ENCODE peak calls at places on chromosomes 5 and 9, in six cellular contexts. O is H1, U is GM12878, M is SK-N-SH, G is HepG2, Y is K562. N is an unnamed sample.

GRCh38 chr5:151451626-151452520 is 4.5 kb downstream of the SLC36A1 start:
- DNase-seq in O (no peak), U (peak; percentile 23), M (no peak), G (peak; percentile 83), Y (peak; percentile 25), N (no peak)

GRCh38 chr9:3662671-3663070 is 136.9 kb upstream of the RFX3 start:
- DNase-seq in O (no peak), U (no peak), M (no peak), G (no peak), Y (no peak), N (no peak)

GRCh38 chr5:132102101-132102701 is 28.6 kb downstream of the CSF2 start:
- DNase-seq in O (no peak), U (no peak), M (no peak), G (no peak), Y (no peak), N (no peak)

GRCh38 chr9:123586140-123586735 is 230.2 kb downstream of the CRB2 start:
- DNase-seq in O (no peak), U (no peak), M (no peak), G (no peak), Y (no peak), N (no peak)

GRCh38 chr9:93116049-93116961 is 17.7 kb downstream of the NINJ1 start:
- DNase-seq in O (no peak), U (no peak), M (no peak), G (peak; percentile 84), Y (no peak), N (peak; percentile 83)

GRCh38 chr9:123669355-123669754 is 260.6 kb downstream of the DENND1A start:
- DNase-seq in O (no peak), U (no peak), M (no peak), G (no peak), Y (no peak), N (no peak)

GRCh38 chr5:169906745-169907649 is 73.3 kb downstream of the INSYN2B start:
- DNase-seq in O (no peak), U (no peak), M (no peak), G (no peak), Y (no peak), N (no peak)

GRCh38 chr9:20601292-20601691 is 21.0 kb downstream of the MLLT3 start:
- DNase-seq in O (no peak), U (no peak), M (no peak), G (no peak), Y (no peak), N (no peak)

GRCh38 chr9:137000177-137000930 is 4.0 kb upstream of the CLIC3 start:
- DNase-seq in O (no peak), U (peak; percentile 82), M (no peak), G (no peak), Y (no peak), N (peak; percentile 83)

GRCh38 chr5:36575367-36575781 is 31.0 kb upstream of the SLC1A3 start:
- DNase-seq in O (no peak), U (no peak), M (no peak), G (no peak), Y (no peak), N (no peak)

GRCh38 chr5:68409259-68409658 is 193.7 kb downstream of the PIK3R1 start:
- DNase-seq in O (no peak), U (no peak), M (no peak), G (no peak), Y (no peak), N (no peak)

GRCh38 chr5:136425914-136426313 is 60.6 kb upstream of the TRPC7 start:
- DNase-seq in O (no peak), U (no peak), M (no peak), G (no peak), Y (no peak), N (no peak)

GRCh38 chr9:113548221-113549041 is 84.9 kb downstream of the RGS3 start:
- DNase-seq in O (no peak), U (no peak), M (no peak), G (peak; percentile 93), Y (no peak), N (no peak)

GRCh38 chr5:142295084-142295758 is 29.6 kb downstream of the SPRY4 start:
- DNase-seq in O (peak; percentile 69), U (no peak), M (no peak), G (no peak), Y (no peak), N (no peak)

GRCh38 chr5:50874985-50875330 is 208.5 kb downstream of the PARP8 start:
- DNase-seq in O (no peak), U (no peak), M (no peak), G (no peak), Y (no peak), N (no peak)

GRCh38 chr5:64784451-64785025 is 15.8 kb downstream of the CWC27 start:
- DNase-seq in O (peak; percentile 72), U (peak; percentile 26), M (peak; percentile 22), G (peak; percentile 71), Y (peak; percentile 34), N (peak; percentile 51)

GRCh38 chr5:139708877-139709586 is 60.9 kb downstream of the CXXC5 start:
- DNase-seq in O (no peak), U (no peak), M (peak; percentile 94), G (peak; percentile 75), Y (peak; percentile 93), N (no peak)

GRCh38 chr9:121765021-121765950 is 113.9 kb downstream of the DAB2IP start:
- DNase-seq in O (no peak), U (no peak), M (peak; percentile 48), G (peak; percentile 90), Y (no peak), N (no peak)

GRCh38 chr5:2355859-2356258 is 395.6 kb downstream of the IRX2 start:
- DNase-seq in O (no peak), U (no peak), M (no peak), G (no peak), Y (no peak), N (no peak)

GRCh38 chr5:79845448-79846197 is 145.4 kb downstream of the MTX3 start:
- DNase-seq in O (peak; percentile 20), U (no peak), M (no peak), G (no peak), Y (peak; percentile 20), N (no peak)

GRCh38 chr5:140338918-140339317 is 7.5 kb downstream of the HBEGF start:
- DNase-seq in O (no peak), U (no peak), M (no peak), G (no peak), Y (no peak), N (no peak)

GRCh38 chr9:112239284-112239683 is 64.2 kb upstream of the SUSD1 start:
- DNase-seq in O (no peak), U (no peak), M (no peak), G (no peak), Y (no peak), N (no peak)

DNA sequence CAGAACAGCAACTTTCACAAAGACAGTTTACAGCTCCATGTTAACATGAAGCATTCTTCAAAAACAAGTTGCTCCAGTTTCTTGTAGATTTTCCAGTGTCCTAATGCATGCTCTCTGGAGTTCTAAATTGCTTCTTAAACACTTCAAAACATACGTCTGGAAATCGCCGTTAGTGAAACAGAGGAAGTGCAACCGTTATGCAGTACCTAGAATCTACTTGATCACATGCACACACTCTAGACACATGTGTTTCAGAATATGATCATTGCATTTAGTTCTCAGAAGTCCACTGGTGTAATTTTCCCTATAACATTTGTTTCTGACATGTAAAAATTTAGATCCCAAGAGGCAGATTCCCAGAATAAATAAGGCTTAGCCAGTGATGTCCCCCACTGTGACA is 41.1 kb upstream of the RUFY1 start:
- DNase-seq in O (no peak), U (no peak), M (no peak), G (no peak), Y (no peak), N (peak; percentile 21)
- H3K27ac ChIP-seq in O (no peak overlapping the region), U (no peak overlapping the region), M (no peak overlapping the region), G (no peak overlapping the region), Y (no peak overlapping the region), N (peak overlapping the region; percentile 61)

DNA sequence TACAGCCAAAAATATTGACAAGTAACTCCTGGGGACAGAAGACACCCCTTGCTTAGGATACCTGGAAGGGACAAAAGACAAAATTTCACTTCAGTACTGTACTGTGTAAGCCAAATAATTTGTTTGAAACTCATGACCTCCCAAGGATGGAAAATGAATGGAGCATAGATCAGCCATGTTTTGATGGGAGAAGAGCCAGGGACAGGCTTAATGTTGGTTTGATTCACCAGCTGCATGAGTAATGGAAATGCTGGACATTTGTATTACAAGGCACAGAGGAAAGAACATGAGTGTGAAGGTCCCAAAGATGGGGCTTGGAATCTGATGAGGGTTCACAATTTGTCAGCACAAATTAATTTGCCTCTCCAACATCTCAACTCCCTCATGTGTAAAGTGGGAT is 122.8 kb downstream of the ENC1 start:
- DNase-seq in O (no peak), U (no peak), M (no peak), G (no peak), Y (no peak), N (no peak)
- TF ChIP-seq GABPA in O (no peak), U (no peak), M (no peak), G (no peak), Y (no peak), N (no peak)

DNA sequence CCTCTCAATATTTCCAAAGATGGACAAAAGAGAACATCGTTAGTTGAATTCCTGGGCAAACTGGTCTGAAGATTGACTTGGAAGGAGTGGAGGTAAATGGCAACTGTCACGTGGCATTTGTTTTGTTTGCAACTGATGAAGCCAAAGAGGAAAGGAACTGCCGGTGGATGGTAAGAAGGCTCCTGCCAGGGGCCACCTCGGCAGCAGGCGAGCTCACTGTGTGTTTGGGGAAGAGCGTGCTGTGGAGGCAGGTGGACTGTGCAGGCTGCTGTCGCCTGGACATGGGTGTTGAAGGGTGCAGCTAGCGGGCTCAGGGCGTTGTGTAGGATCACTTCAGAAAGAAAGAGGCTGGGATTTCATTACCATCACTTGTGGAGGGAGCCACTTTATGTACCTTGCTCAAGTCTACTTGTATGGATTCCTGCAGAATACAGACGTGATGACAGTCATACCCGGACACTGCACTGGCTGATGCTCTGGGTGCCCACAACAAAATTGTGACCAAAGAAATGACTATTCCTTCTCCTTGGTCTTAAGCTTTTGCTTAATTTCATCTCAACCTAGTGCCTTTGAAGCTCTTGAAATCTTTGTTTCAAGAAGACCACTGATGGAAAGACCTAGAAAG is 72.7 kb downstream of the MAP1B start:
- DNase-seq in O (no peak), U (no peak), M (no peak), G (no peak), Y (no peak), N (no peak)
- TF ChIP-seq POLR2AphosphoS5 in O (no peak), U (no peak), M (no peak), G (no peak), Y (no peak), N (no peak)

GRCh38 chr9:131125288-131126058 is at the start of gene NUP214:
- DNase-seq in O (peak; percentile 100), U (peak; percentile 88), M (peak; percentile 98), G (peak; percentile 92), Y (no peak), N (peak; percentile 99)

GRCh38 chr9:131125038-131125287 is 423 bp upstream of the NUP214 start:
- DNase-seq in O (no peak), U (no peak), M (no peak), G (no peak), Y (peak; percentile 98), N (no peak)

GRCh38 chr9:131129183-131129582 is 3.8 kb downstream of the NUP214 start:
- DNase-seq in O (no peak), U (no peak), M (no peak), G (no peak), Y (peak; percentile 59), N (no peak)

GRCh38 chr9:131122158-131122557 is 3.2 kb upstream of the NUP214 start:
- DNase-seq in O (no peak), U (no peak), M (no peak), G (peak; percentile 65), Y (no peak), N (no peak)

GRCh38 chr9:131126059-131126426 is 657 bp downstream of the NUP214 start:
- DNase-seq in O (no peak), U (no peak), M (no peak), G (peak; percentile 34), Y (no peak), N (no peak)
- H3K27ac ChIP-seq in O (peak overlapping the region; percentile 90), U (peak overlapping the region; percentile 79), M (peak overlapping the region; percentile 60), G (peak overlapping the region; percentile 94), Y (peak overlapping the region; percentile 76), N (peak overlapping the region; percentile 85)

GRCh38 chr5:113705657-113706056 is 192.2 kb downstream of the YTHDC2 start:
- DNase-seq in O (no peak), U (no peak), M (no peak), G (no peak), Y (no peak), N (no peak)
- TF ChIP-seq GABPA in O (no peak), U (no peak), M (no peak), G (no peak), Y (no peak), N (no peak)

N was measured in HL-60.